ENCODE peak calls at places on chromosome 4, in seven cellular contexts. C is activated CD8-positive, alpha-beta T cell treated with anti-CD3 and anti-CD28 coated beads, Interleukin-2, amount 10 ng/mL, durations not matched to agents 7 days and 5 days; G is EL; Q is substantia nigra; A is Kasumi-1; I is glomerular endothelial cell; B is aorta. W is an unnamed sample.
A peak's percentile ranks its signal among the peaks of the same experiment; 100 is the strongest.

GRCh38 chr4:74158561-74159396 is 861 bp downstream of the MTHFD2L start:
- DNase-seq in C (no peak), G (peak; percentile 8), Q (no peak), A (peak; percentile 24), I (no peak), B (no peak), W (no peak)

GRCh38 chr4:152586668-152587067 is 50.8 kb upstream of the FBXW7 start:
- DNase-seq in C (no peak), G (no peak), Q (no peak), A (no peak), I (no peak), B (no peak), W (no peak)

GRCh38 chr4:40238700-40239548 is 42.1 kb downstream of the RHOH start:
- DNase-seq in C (peak; percentile 92), G (no peak), Q (no peak), A (peak; percentile 97), I (no peak), B (no peak), W (no peak)

GRCh38 chr4:121692261-121692660 is 4.5 kb downstream of the ANXA5 start:
- DNase-seq in C (no peak), G (no peak), Q (no peak), A (no peak), I (no peak), B (no peak), W (no peak)

GRCh38 chr4:71186566-71187398 is 152.0 kb upstream of the SLC4A4 start:
- DNase-seq in C (peak; percentile 42), G (peak; percentile 75), Q (peak; percentile 23), A (peak; percentile 35), I (no peak), B (peak; percentile 86), W (no peak)

GRCh38 chr4:87068591-87069021 is 133.8 kb downstream of the AFF1 start:
- DNase-seq in C (no peak), G (no peak), Q (no peak), A (no peak), I (no peak), B (no peak), W (no peak)

GRCh38 chr4:88318751-88319350 is 34.5 kb upstream of the PPM1K start:
- DNase-seq in C (no peak), G (peak; percentile 37), Q (no peak), A (no peak), I (no peak), B (no peak), W (no peak)

GRCh38 chr4:111399523-111400135 is 745.6 kb upstream of the FAM241A start:
- DNase-seq in C (no peak), G (peak; percentile 3), Q (peak; percentile 1), A (no peak), I (no peak), B (no peak), W (no peak)

GRCh38 chr4:9800878-9801277 is 19.4 kb downstream of the DRD5 start:
- DNase-seq in C (no peak), G (no peak), Q (no peak), A (no peak), I (no peak), B (no peak), W (no peak)

GRCh38 chr4:10006604-10007435 is 14.5 kb downstream of the SLC2A9 start:
- DNase-seq in C (no peak), G (no peak), Q (no peak), A (no peak), I (no peak), B (no peak), W (no peak)

GRCh38 chr4:13626492-13627184 is 887 bp downstream of the BOD1L1 start:
- DNase-seq in C (no peak), G (no peak), Q (no peak), A (no peak), I (no peak), B (no peak), W (no peak)

GRCh38 chr4:78650106-78651021 is 98.8 kb downstream of the ANXA3 start:
- DNase-seq in C (no peak), G (peak; percentile 91), Q (no peak), A (no peak), I (no peak), B (no peak), W (no peak)

GRCh38 chr4:118842055-118842454 is 6.1 kb upstream of the SEC24D start:
- DNase-seq in C (no peak), G (peak; percentile 71), Q (no peak), A (no peak), I (no peak), B (no peak), W (no peak)

GRCh38 chr4:121370729-121371325 is 10.0 kb downstream of the QRFPR start:
- DNase-seq in C (peak; percentile 51), G (peak; percentile 43), Q (no peak), A (peak; percentile 82), I (peak; percentile 14), B (no peak), W (no peak)

GRCh38 chr4:133969202-133969873 is 232.3 kb downstream of the PABPC4L start:
- DNase-seq in C (no peak), G (peak; percentile 47), Q (no peak), A (peak; percentile 14), I (peak; percentile 25), B (no peak), W (no peak)

GRCh38 chr4:5112333-5112732 is 61.1 kb downstream of the STK32B start:
- DNase-seq in C (no peak), G (no peak), Q (no peak), A (no peak), I (no peak), B (no peak), W (no peak)

GRCh38 chr4:79673321-79673720 is 265.3 kb upstream of the GK2 start:
- DNase-seq in C (no peak), G (no peak), Q (no peak), A (no peak), I (no peak), B (no peak), W (no peak)

GRCh38 chr4:164937576-164938270 is 39.7 kb downstream of the TRIM61 start:
- DNase-seq in C (no peak), G (no peak), Q (peak; percentile 18), A (peak; percentile 30), I (no peak), B (no peak), W (no peak)

GRCh38 chr4:159273126-159273438 is 170.2 kb downstream of the RAPGEF2 start:
- DNase-seq in C (no peak), G (peak; percentile 39), Q (no peak), A (no peak), I (no peak), B (no peak), W (no peak)

GRCh38 chr4:36244257-36245084 is at the start of gene ARAP2:
- DNase-seq in C (peak; percentile 74), G (no peak), Q (peak; percentile 47), A (peak; percentile 60), I (no peak), B (peak; percentile 85), W (no peak)

GRCh38 chr4:152536545-152537182 is 772 bp upstream of the FBXW7 start:
- DNase-seq in C (peak; percentile 84), G (peak; percentile 63), Q (no peak), A (peak; percentile 62), I (no peak), B (no peak), W (no peak)

GRCh38 chr4:159723341-159724048 is 620.6 kb downstream of the RAPGEF2 start:
- DNase-seq in C (no peak), G (no peak), Q (no peak), A (no peak), I (no peak), B (no peak), W (no peak)

GRCh38 chr4:7624361-7624760 is 189.6 kb upstream of the PSAPL1 start:
- DNase-seq in C (no peak), G (no peak), Q (no peak), A (no peak), I (no peak), B (no peak), W (no peak)

GRCh38 chr4:56783986-56784385 is 37.5 kb downstream of the SPINK2 start:
- DNase-seq in C (no peak), G (no peak), Q (no peak), A (no peak), I (no peak), B (no peak), W (no peak)

GRCh38 chr4:70688795-70689231 is 481 bp downstream of the UTP3 start:
- DNase-seq in C (no peak), G (peak; percentile 15), Q (no peak), A (no peak), I (no peak), B (no peak), W (no peak)

GRCh38 chr4:150318971-150319370 is 240.7 kb downstream of the DCLK2 start:
- DNase-seq in C (no peak), G (no peak), Q (no peak), A (no peak), I (no peak), B (no peak), W (no peak)

GRCh38 chr4:19523964-19524363 is 727.7 kb upstream of the SLIT2 start:
- DNase-seq in C (no peak), G (no peak), Q (no peak), A (no peak), I (no peak), B (no peak), W (no peak)